ENCODE peak calls at places on chromosomes 1 and 21, in ten cellular contexts. R is COLO829, D is NCI-H187, F is COR-L47, J is iPS-NIHi11, U is GM04503, S is NCI-H1105 treated with DMSO at 0.1 percent for 48 hours, T is mesothelial cell of epicardium, Q is BJ, A is NCI-H69. B is an unnamed sample.

GRCh38 chr1:156060937-156061636 is at the start of gene RAB25:
- DNase-seq in F (peak; percentile 44), J (peak; percentile 93), U (no peak), D (no peak), S (peak; percentile 43), R (no peak), T (no peak), Q (no peak), A (peak; percentile 61), B (peak; percentile 89)

GRCh38 chr1:216812966-216813365 is 89.7 kb upstream of the ESRRG start:
- DNase-seq in A (peak; percentile 16), F (no peak), D (no peak), U (no peak), S (no peak), Q (no peak), T (no peak), R (no peak), J (no peak), B (peak; percentile 13)

GRCh38 chr1:184482113-184482512 is 95.3 kb downstream of the C1orf21 start:
- DNase-seq in A (no peak), U (no peak), R (no peak), F (no peak), J (no peak), Q (no peak), S (no peak), T (no peak), D (no peak), B (no peak)

GRCh38 chr1:223001653-223002634 is 141.1 kb downstream of the TLR5 start:
- DNase-seq in J (no peak), A (peak; percentile 89), T (no peak), R (no peak), U (no peak), F (no peak), D (no peak), S (peak; percentile 23), Q (no peak), B (peak; percentile 89)

GRCh38 chr1:181190362-181191035 is 102.0 kb downstream of the IER5 start:
- DNase-seq in T (no peak), R (no peak), A (peak; percentile 83), J (peak; percentile 32), U (no peak), Q (no peak), S (no peak), D (no peak), F (peak; percentile 31), B (no peak)

GRCh38 chr21:43865471-43866181 is 603 bp downstream of the AGPAT3 start:
- DNase-seq in U (peak; percentile 4), F (no peak), A (peak; percentile 75), Q (no peak), J (peak; percentile 69), T (no peak), R (no peak), D (no peak), S (no peak), B (no peak)

GRCh38 chr1:78533536-78533935 is 42.8 kb downstream of the PTGFR start:
- DNase-seq in J (no peak), U (no peak), T (no peak), R (no peak), S (no peak), D (no peak), Q (no peak), A (no peak), F (no peak), B (no peak)

GRCh38 chr1:54134301-54134700 is 18.5 kb downstream of the CDCP2 start:
- DNase-seq in F (no peak), J (no peak), A (no peak), Q (no peak), T (no peak), S (no peak), U (no peak), R (no peak), D (no peak), B (no peak)

GRCh38 chr1:24391882-24392603 is 21.5 kb downstream of the STPG1 start:
- DNase-seq in U (no peak), T (no peak), R (peak; percentile 67), D (no peak), J (peak; percentile 76), F (peak; percentile 52), S (peak; percentile 54), Q (no peak), A (peak; percentile 76), B (peak; percentile 77)

B was measured in NCI-H2171 treated with DMSO at 0.1 percent for 48 hours.